ENCODE peak calls at places on chromosome 19, in six cellular contexts. R is IMR-90; J is CD8-positive, alpha-beta T cell; F is AG04450; L is thoracic aorta; I is breast epithelium. A is an unnamed sample. For H3K27me3, the result is how much of the 10 kb centered on the place peaks cover.

GRCh38 chr19:46428278-46429141 is at the start of gene PNMA8C:
- DNase-seq in R (peak), J (peak), F (no peak), L (peak), I (no peak), A (no peak)

GRCh38 chr19:23415561-23416191 is 20.4 kb upstream of the ZNF91 start:
- DNase-seq in R (no peak), J (no peak), F (no peak), L (no peak), I (no peak), A (peak)

GRCh38 chr19:48342841-48343540 is 17.6 kb downstream of the EMP3 start:
- DNase-seq in R (peak), J (no peak), F (no peak), L (no peak), I (no peak), A (peak)

GRCh38 chr19:11453468-11454341 is 18.3 kb downstream of the PRKCSH start:
- DNase-seq in R (no peak), J (no peak), F (no peak), L (no peak), I (no peak), A (no peak)

GRCh38 chr19:36772341-36773222 is at the start of gene ZNF850:
- DNase-seq in R (peak), J (peak), F (peak), L (peak), I (peak), A (peak)

GRCh38 chr19:3547767-3548282 is 8.9 kb downstream of the TEKTIP1 start:
- DNase-seq in R (no peak), J (no peak), F (no peak), L (no peak), I (no peak), A (no peak)

GRCh38 chr19:4140237-4140711 is 13.2 kb upstream of the CREB3L3 start:
- DNase-seq in R (peak), J (no peak), F (peak), L (no peak), I (no peak), A (peak)

GRCh38 chr19:46913852-46914430 is 53.1 kb downstream of the ARHGAP35 start:
- DNase-seq in R (peak), J (no peak), F (no peak), L (no peak), I (no peak), A (no peak)

GRCh38 chr19:11699931-11700794 is 38.6 kb downstream of the ZNF823 start:
- DNase-seq in R (peak), J (no peak), F (peak), L (no peak), I (no peak), A (peak)

GRCh38 chr19:17105548-17105947 is 30.0 kb downstream of the MYO9B start:
- DNase-seq in R (no peak), J (no peak), F (no peak), L (no peak), I (no peak), A (no peak)

GRCh38 chr19:1247747-1248453 is 483 bp upstream of the MIDN start:
- DNase-seq in R (peak), J (peak), F (no peak), L (no peak), I (no peak), A (peak)

GRCh38 chr19:17001603-17002183 is 24.9 kb downstream of the CPAMD8 start:
- DNase-seq in R (no peak), J (peak), F (no peak), L (no peak), I (no peak), A (no peak)

GRCh38 chr19:5186293-5187050 is 154.1 kb downstream of the PTPRS start:
- DNase-seq in R (peak), J (no peak), F (no peak), L (no peak), I (no peak), A (peak)

GRCh38 chr19:35068941-35069634 is 27.6 kb downstream of the HPN start:
- DNase-seq in R (no peak), J (no peak), F (no peak), L (no peak), I (no peak), A (no peak)

GRCh38 chr19:23769691-23770468 is 11.2 kb upstream of the ZNF681 start:
- DNase-seq in R (no peak), J (no peak), F (no peak), L (no peak), I (no peak), A (peak)

GRCh38 chr19:31349160-31349881 is at the start of gene TSHZ3:
- DNase-seq in R (peak), J (peak), F (no peak), L (no peak), I (no peak), A (peak)

GRCh38 chr19:36151144-36152051 is 849 bp downstream of the COX7A1 start:
- DNase-seq in R (no peak), J (no peak), F (no peak), L (peak), I (no peak), A (no peak)

GRCh38 chr19:16328824-16329482 is 4.3 kb downstream of the KLF2 start:
- DNase-seq in R (peak), J (no peak), F (no peak), L (no peak), I (no peak), A (no peak)

GRCh38 chr19:45752639-45753038 is 16.4 kb downstream of the SIX5 start:
- DNase-seq in R (no peak), J (no peak), F (no peak), L (no peak), I (no peak), A (peak)

GRCh38 chr19:35080613-35081170 is 34.9 kb upstream of the FXYD3 start:
- DNase-seq in R (no peak), J (no peak), F (no peak), L (no peak), I (no peak), A (no peak)

GRCh38 chr19:55014714-55015113 is 23.4 kb downstream of the GP6 start:
- DNase-seq in R (no peak), J (no peak), F (no peak), L (no peak), I (no peak), A (no peak)

GRCh38 chr19:55012294-55012693 is 25.8 kb downstream of the GP6 start:
- DNase-seq in R (no peak), J (no peak), F (no peak), L (no peak), I (no peak), A (no peak)

GRCh38 chr19:55016017-55016416 is 22.0 kb downstream of the GP6 start:
- DNase-seq in R (no peak), J (no peak), F (no peak), L (no peak), I (no peak), A (no peak)

GRCh38 chr19:55013596-55013995 is 24.5 kb downstream of the GP6 start:
- DNase-seq in R (no peak), J (no peak), F (no peak), L (no peak), I (no peak), A (no peak)

DNA sequence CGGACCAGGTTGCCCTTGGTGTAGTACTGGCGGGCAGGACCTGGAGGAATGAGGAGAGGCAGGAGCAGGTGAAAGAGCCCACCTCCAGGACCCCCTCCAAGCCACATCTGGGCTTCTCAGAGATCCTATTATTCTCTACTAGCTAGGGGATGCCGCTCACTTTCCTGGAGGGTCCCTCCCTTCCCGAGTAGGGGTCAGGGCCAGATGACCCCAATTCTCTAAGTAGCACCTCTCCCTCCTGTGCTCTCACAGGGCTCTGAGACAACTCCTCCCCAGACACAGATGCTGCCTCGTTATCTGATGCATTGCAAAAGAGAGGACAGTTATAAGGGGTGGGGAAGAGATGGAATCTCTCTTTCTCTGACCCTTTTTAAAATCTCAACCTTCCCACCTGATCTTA is 22.9 kb downstream of the GP6 start:
- DNase-seq in R (no peak), J (no peak), F (no peak), L (no peak), I (no peak), A (no peak)
- H3K27me3 ChIP-seq in R (under half), J (under half), F (under half), L (under half), I (under half), A (under half)

GRCh38 chr19:41428481-41428859 is 1.3 kb upstream of the B3GNT8 start:
- DNase-seq in R (no peak), J (no peak), F (no peak), L (no peak), I (no peak), A (no peak)
- TF ChIP-seq CTCF in R (no peak), J (no peak), F (no peak), L (no peak), I (no peak), A (peak)

GRCh38 chr19:52176574-52176973 is 5.2 kb upstream of the ZNF836 start:
- DNase-seq in R (no peak), J (no peak), F (no peak), L (no peak), I (no peak), A (no peak)

GRCh38 chr19:52170304-52170703 is 1.1 kb downstream of the ZNF836 start:
- DNase-seq in R (no peak), J (no peak), F (no peak), L (no peak), I (no peak), A (no peak)

GRCh38 chr19:52170863-52171320 is 529 bp downstream of the ZNF836 start:
- DNase-seq in R (no peak), J (no peak), F (no peak), L (no peak), I (no peak), A (no peak)

GRCh38 chr19:52172347-52172746 is 926 bp upstream of the ZNF836 start:
- DNase-seq in R (no peak), J (no peak), F (no peak), L (no peak), I (no peak), A (no peak)

DNA sequence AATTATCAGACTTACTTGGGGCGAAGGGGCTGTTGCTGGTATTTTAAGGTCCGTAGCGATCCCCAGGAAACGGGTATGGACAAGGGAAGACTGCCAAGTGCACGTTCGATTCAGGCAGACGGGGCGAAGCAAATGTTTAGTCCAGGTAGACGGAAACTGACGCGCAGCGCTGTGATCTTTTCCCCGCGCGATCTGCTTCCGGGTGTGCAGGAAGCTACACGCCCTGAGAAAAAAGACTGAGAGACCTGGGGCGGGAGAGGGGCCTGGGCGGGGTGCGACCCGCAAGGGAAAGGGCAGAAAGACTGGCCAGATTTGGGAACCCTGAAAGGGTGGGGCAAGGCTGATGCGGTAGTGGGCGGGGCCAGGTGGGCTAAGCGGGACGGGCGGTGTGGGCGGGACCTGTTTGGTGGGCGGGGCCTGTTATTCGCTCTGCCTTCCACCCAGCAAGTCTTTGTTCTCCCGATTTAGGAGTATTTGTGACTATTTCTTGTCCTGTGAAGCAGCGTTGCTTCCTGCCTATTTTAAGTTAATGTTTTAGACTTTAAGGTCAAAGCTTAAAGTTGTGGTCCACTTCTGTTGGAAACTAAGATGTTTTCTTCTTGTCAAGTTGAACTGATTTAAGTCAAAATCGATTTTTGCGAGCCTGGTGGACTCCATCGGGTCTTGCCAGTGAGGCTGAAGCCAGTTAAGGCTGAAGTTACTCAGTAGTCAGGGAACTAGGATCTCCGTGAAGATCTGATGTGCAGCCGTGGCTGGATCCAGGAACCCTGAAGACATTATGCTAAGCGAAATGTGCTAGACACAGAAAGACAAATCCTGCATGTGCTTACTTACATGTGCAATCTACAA is at the start of gene ZNF836:
- DNase-seq in R (peak), J (peak), F (no peak), L (peak), I (peak), A (peak)
- H3K27ac ChIP-seq in R (peak), J (peak), F (no peak), L (peak), I (peak), A (peak)

DNA sequence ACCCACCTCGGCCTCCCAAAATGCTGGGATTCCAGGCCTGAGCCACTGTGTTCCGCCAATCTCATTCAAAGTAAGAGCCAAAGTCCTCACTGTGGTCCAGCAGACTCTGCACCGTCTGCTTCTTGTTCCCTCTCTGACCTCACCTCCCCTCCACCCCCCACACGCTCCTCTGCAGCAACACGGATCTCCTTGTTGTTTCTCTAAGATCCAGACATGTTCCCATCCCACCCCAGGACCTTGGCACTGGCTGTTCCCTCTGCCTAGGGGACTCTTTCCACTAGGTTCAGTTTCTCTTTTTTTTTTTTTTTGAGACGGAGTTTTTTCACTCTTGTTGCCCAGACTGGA is 38.4 kb downstream of the LTBP4 start:
- DNase-seq in R (no peak), J (no peak), F (no peak), L (no peak), I (no peak), A (no peak)
- H3K27me3 ChIP-seq in R (under half), J (under half), F (under half), L (under half), I (under half), A (under half)

DNA sequence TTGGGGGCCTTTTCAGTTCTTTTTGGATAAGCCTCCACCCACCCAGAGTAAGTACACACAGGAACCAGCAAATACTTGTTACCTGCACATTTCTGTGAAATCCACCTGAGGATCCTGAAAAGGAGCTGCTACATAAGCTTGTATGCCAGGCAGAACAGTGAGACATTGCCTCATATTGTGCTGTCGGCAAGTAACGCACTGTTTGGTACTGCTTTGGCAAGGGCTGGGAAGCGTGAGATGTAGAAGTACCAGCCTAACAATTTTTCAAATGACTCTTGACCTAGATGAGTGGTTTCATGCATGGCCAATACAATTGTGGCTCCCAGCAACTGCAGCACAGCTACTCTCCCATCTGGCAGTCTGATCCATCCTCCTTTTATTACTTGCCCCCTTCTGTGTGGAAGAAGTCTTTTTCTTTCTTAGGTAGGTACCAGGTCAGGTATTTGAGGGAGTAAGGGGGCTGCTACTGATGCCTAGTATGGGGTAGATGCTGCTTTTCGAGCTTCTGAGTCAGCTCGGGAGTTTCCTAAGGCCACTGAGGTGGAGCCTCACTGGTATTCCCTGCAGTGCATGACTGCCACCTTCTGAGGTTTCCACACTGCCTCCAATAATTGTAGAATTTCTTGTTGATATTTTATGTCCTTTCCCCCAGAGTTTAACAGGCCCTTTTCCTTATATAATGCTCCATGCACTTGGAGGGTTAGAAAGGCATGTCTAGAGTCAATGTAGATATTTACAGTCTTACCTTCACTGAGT is 52.2 kb downstream of the ZNF737 start:
- DNase-seq in R (no peak), J (no peak), F (no peak), L (no peak), I (no peak), A (no peak)
- TF ChIP-seq CTCF in R (no peak), J (no peak), F (no peak), L (no peak), I (no peak), A (no peak)

GRCh38 chr19:18477974-18478373 is 40.0 kb upstream of the ISYNA1 start:
- DNase-seq in R (no peak), J (no peak), F (no peak), L (no peak), I (no peak), A (no peak)

GRCh38 chr19:18478545-18479311 is 40.8 kb upstream of the ISYNA1 start:
- DNase-seq in R (peak), J (peak), F (peak), L (peak), I (no peak), A (peak)

GRCh38 chr19:18481505-18482222 is 40.2 kb downstream of the ELL start:
- DNase-seq in R (no peak), J (no peak), F (no peak), L (no peak), I (no peak), A (no peak)

GRCh38 chr19:18477042-18477760 is 39.3 kb upstream of the ISYNA1 start:
- DNase-seq in R (no peak), J (no peak), F (no peak), L (no peak), I (no peak), A (no peak)

GRCh38 chr19:18479964-18480723 is 41.7 kb downstream of the ELL start:
- DNase-seq in R (peak), J (no peak), F (no peak), L (peak), I (no peak), A (no peak)
- H3K27ac ChIP-seq in R (peak), J (no peak), F (peak), L (peak), I (peak), A (no peak)

DNA sequence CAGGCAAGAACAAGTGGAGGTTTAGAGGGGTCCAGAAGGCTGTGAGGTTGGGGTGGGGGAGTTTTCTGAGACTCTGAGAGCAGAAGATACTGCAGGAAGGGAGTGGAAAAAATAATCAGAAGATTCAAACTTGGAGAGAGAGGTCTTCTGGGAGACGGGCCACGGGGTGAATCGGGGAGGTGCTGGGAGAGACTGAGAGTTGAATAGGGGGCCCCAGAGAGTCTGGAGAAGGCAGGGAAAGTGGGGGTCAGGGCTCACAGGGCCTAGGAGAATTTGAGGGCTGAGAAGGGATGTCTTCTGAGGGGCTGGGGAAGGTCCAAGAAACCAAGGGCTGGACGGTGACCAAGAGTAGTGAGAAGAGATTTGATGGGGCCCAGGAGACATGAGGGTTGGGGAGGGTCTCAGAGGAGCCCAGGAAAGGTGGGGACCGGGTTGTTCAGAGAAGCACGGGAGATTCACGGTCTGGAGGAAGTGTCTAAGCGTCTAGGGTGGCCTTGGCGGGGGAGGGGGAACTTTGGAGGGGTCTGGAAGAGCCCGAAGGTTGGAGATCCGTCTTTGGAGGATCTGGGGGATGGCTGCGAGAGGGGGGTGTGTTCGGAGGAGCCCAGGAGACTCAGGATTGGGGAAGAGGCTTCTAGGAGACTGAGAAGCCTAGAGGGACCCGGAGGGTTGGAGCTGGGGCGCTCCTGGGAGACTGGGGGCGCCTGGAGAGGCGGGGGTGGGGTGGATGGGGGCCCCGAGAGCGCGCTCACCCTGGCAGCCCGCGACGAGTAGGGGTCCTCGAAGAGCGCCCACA is 1.5 kb downstream of the KCNC3 start:
- DNase-seq in R (no peak), J (no peak), F (no peak), L (no peak), I (no peak), A (no peak)
- H3K27me3 ChIP-seq in R (under half), J (under half), F (half or more), L (under half), I (under half), A (half or more)

A was measured in foreskin keratinocyte.